ENCODE peak calls at places on chromosomes 1 and 21, in five cellular contexts. C, U, M, R and O are unnamed samples.

GRCh38 chr1:30733520-30733919 is 10.1 kb upstream of the MATN1 start:
- DNase-seq in R (no peak), U (no peak), C (no peak), M (no peak), O (no peak)

GRCh38 chr1:175873290-175873689 is 129.9 kb upstream of the TNR start:
- DNase-seq in C (no peak), U (no peak), R (no peak), M (no peak), O (no peak)

GRCh38 chr1:232954594-232955365 is 4.4 kb downstream of the NTPCR start:
- DNase-seq in M (no peak), C (no peak), R (no peak), U (no peak), O (no peak)

GRCh38 chr1:234495231-234495990 is 16.4 kb upstream of the TARBP1 start:
- DNase-seq in R (no peak), M (no peak), C (no peak), U (no peak), O (no peak)

GRCh38 chr1:182917386-182917785 is 35.6 kb downstream of the SHCBP1L start:
- DNase-seq in M (no peak), U (no peak), R (no peak), C (no peak), O (no peak)

GRCh38 chr1:226069818-226070489 is 7.4 kb downstream of the H3-3A start:
- DNase-seq in C (no peak), R (no peak), U (no peak), M (no peak), O (no peak)

GRCh38 chr1:59124166-59124565 is 172.7 kb upstream of the FGGY start:
- DNase-seq in U (no peak), R (no peak), M (no peak), C (no peak), O (no peak)

GRCh38 chr1:230109066-230109465 is 42.0 kb downstream of the GALNT2 start:
- DNase-seq in M (no peak), U (no peak), R (no peak), C (no peak), O (no peak)

GRCh38 chr1:226654046-226654445 is 85.0 kb downstream of the ITPKB start:
- DNase-seq in R (no peak), C (no peak), U (no peak), M (no peak), O (no peak)

GRCh38 chr1:20426371-20426770 is 59.6 kb downstream of the CAMK2N1 start:
- DNase-seq in U (no peak), M (no peak), C (no peak), R (no peak), O (no peak)

GRCh38 chr1:67672260-67672803 is 12.7 kb upstream of the GADD45A start:
- DNase-seq in C (no peak), R (no peak), M (no peak), U (no peak), O (no peak)

GRCh38 chr1:23393706-23394105 is 24.1 kb upstream of the ZNF436 start:
- DNase-seq in M (no peak), U (no peak), R (no peak), C (no peak), O (peak)

GRCh38 chr1:27192039-27192529 is 37.2 kb upstream of the SLC9A1 start:
- DNase-seq in M (no peak), R (no peak), C (peak), U (peak), O (peak)

GRCh38 chr1:19606817-19607706 is 37.0 kb upstream of the NBL1 start:
- DNase-seq in M (peak), R (no peak), C (no peak), U (no peak), O (no peak)

GRCh38 chr1:235253219-235253640 is 74.7 kb downstream of the ARID4B start:
- DNase-seq in C (peak), R (peak), U (peak), M (peak), O (peak)

GRCh38 chr1:77220687-77221463 is 1.6 kb upstream of the PIGK start:
- DNase-seq in M (no peak), U (no peak), R (no peak), C (no peak), O (no peak)

GRCh38 chr1:226979115-226979516 is 39.0 kb downstream of the COQ8A start:
- DNase-seq in C (no peak), R (no peak), U (no peak), M (no peak), O (no peak)

GRCh38 chr1:165116732-165117131 is 239.8 kb downstream of the LMX1A start:
- DNase-seq in R (no peak), C (no peak), M (no peak), U (no peak), O (no peak)

GRCh38 chr1:152347116-152347728 is 12.6 kb downstream of the FLG2 start:
- DNase-seq in R (no peak), M (peak), C (no peak), U (peak), O (no peak)

GRCh38 chr1:36693116-36693515 is 210.4 kb upstream of the CSF3R start:
- DNase-seq in C (no peak), U (no peak), M (no peak), R (no peak), O (no peak)

GRCh38 chr21:44298301-44298700 is 1.6 kb upstream of the PFKL start:
- DNase-seq in U (no peak), M (no peak), C (no peak), R (no peak), O (no peak)
- H3K27ac ChIP-seq in U (no peak), M (no peak), C (no peak), R (no peak), O (no peak)

GRCh38 chr1:65688848-65689247 is 103.8 kb upstream of the PDE4B start:
- DNase-seq in M (no peak), C (no peak), R (no peak), U (no peak), O (no peak)
- H3K27ac ChIP-seq in M (no peak), C (no peak), R (no peak), U (no peak), O (no peak)

DNA sequence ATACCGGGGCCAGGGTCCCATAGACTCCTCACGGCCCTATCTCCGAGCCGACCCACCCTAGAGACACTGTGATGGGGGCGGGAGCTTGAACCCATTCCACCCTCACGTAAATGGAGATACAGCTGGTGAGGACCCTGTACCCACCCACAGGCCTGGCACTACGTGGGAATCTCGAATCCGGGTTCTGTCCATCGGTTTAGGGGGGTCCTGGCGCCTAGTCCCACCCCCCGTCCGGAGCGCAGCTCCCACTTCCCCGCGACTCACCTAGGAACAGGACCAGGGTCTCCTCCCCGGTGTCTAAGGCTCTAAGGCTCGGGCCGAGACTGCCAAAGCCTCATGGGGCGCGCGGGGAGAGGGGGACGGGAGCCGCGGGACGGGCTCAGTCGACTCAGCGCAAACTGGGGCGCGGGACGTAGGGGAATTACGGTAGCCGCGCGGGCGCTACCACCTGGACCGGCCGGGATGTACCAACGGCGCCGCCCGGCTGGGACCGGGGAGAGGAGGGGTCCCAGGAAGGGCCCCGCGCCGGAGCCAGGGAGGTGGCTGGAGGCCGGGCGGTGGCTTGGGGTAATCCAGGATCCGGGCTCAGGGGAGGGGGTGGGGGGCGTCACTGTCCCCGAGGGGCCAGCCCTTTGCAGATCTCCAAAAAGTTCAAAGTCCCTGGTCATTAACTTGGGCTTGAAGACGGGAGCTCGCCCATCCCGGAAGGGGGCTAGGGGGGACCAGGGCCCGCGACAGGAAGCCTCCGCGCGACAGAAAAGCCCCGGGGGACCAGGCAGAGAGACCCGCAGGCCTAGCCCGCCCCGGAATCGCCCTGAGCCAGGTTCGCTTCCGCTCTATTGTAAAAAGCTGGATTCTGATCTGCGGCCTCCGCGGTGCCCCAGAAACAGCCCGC is 1.0 kb downstream of the PLEKHG5 start:
- DNase-seq in C (peak), M (peak), R (no peak), U (peak), O (peak)
- H3K27ac ChIP-seq in C (peak), M (peak), R (no peak), U (peak), O (peak)

GRCh38 chr1:12712091-12712490 is 3.8 kb upstream of the AADACL3 start:
- DNase-seq in M (no peak), U (no peak), C (no peak), R (no peak), O (no peak)

GRCh38 chr1:12714710-12715500 is 1.0 kb upstream of the AADACL3 start:
- DNase-seq in U (no peak), M (no peak), R (no peak), C (no peak), O (no peak)

GRCh38 chr1:12715896-12716437 is at the start of gene AADACL3:
- DNase-seq in R (no peak), U (no peak), M (no peak), C (no peak), O (no peak)

GRCh38 chr1:12711421-12712005 is 4.4 kb upstream of the AADACL3 start:
- DNase-seq in M (no peak), C (no peak), U (no peak), R (no peak), O (no peak)

DNA sequence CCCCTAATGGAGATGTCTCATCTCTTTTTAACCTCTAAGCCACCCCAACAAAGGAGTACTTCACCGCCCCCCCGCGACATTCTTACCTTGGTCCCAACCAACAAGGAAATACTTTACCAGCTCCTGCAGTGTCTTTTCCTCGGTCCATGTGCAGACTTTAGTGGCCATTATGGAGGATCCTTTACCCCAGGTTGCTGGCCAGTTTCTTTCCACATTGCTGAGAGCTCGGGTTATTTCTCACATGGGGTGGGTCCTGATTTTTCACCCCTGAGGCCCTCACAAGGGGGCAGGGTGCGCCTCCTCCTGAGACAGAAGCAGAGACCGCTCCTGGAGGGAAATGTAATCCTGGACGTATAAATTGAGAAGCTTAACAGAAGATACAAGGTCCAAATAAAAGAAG is 3.0 kb upstream of the AADACL3 start:
- DNase-seq in C (no peak), M (no peak), U (no peak), R (no peak), O (no peak)
- H3K27ac ChIP-seq in C (no peak), M (no peak), U (no peak), R (no peak), O (no peak)

GRCh38 chr1:207755846-207756692 is 4.2 kb downstream of the CD46 start:
- DNase-seq in U (peak), R (no peak), C (no peak), M (no peak), O (no peak)
- H3K27ac ChIP-seq in U (peak), R (no peak), C (no peak), M (no peak), O (peak)

GRCh38 chr1:21451981-21452411 is 12.1 kb downstream of the NBPF3 start:
- DNase-seq in M (no peak), R (no peak), C (no peak), U (no peak), O (no peak)
- H3K27ac ChIP-seq in M (no peak), R (no peak), C (no peak), U (no peak), O (no peak)

DNA sequence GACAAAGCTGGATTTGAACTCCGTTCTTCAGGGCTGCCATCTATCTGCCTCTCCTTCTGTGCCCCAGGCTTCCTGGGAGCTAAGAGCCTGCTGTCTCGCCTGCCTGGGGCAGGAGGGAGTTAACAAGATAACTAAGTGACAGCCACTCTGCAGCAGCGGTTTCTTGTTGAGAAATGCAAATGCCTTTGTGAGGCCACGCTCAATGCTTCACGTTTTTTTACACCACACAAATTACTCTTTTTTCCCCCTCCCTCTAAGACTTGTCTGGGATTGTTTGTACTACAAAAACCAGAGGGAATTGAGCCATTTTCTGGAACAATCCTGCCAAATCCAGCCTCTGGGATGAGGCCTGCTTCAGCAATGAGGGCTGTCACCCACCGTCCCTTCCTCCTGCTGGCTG is 119.5 kb downstream of the ACTL8 start:
- DNase-seq in U (no peak), R (no peak), M (no peak), C (no peak), O (no peak)
- H3K27ac ChIP-seq in U (no peak), R (no peak), M (no peak), C (peak), O (no peak)